ENCODE peak calls at places on chromosomes 12 and 14, in six cellular contexts. One of them, this sample, is unnamed. For H3K9me3 and H3K4me1, the result is how much of the 10 kb centered on the place peaks cover.

GRCh38 chr12:5562581-5562980 is 130.7 kb downstream of the NTF3 start:
- DNase-seq in heart left ventricle: no peak
- DNase-seq in thyroid gland: no peak
- DNase-seq in left ventricle myocardium inferior: no peak
- DNase-seq in pancreas: no peak
- DNase-seq in heart right ventricle: no peak
- DNase-seq in this sample: no peak

GRCh38 chr12:116916714-116917114 is 6.0 kb downstream of the FBXW8 start:
- DNase-seq in pancreas: no peak
- DNase-seq in left ventricle myocardium inferior: no peak
- DNase-seq in thyroid gland: peak
- DNase-seq in heart right ventricle: peak
- DNase-seq in heart left ventricle: peak
- DNase-seq in this sample: no peak

GRCh38 chr14:93041002-93041401 is 74.7 kb downstream of the ITPK1 start:
- DNase-seq in thyroid gland: no peak
- DNase-seq in left ventricle myocardium inferior: no peak
- DNase-seq in heart right ventricle: no peak
- DNase-seq in heart left ventricle: no peak
- DNase-seq in pancreas: no peak
- DNase-seq in this sample: no peak

GRCh38 chr12:31118831-31119530 is 45.3 kb downstream of the DDX11 start:
- DNase-seq in heart left ventricle: no peak
- DNase-seq in thyroid gland: peak
- DNase-seq in pancreas: no peak
- DNase-seq in heart right ventricle: no peak
- DNase-seq in left ventricle myocardium inferior: no peak
- DNase-seq in this sample: no peak

GRCh38 chr14:84493779-84494178 is 1036.2 kb upstream of the FLRT2 start:
- DNase-seq in heart left ventricle: no peak
- DNase-seq in thyroid gland: no peak
- DNase-seq in left ventricle myocardium inferior: no peak
- DNase-seq in heart right ventricle: no peak
- DNase-seq in pancreas: no peak
- DNase-seq in this sample: no peak

GRCh38 chr12:6273931-6274687 is 36.4 kb upstream of the PLEKHG6 start:
- DNase-seq in thyroid gland: no peak
- DNase-seq in pancreas: no peak
- DNase-seq in heart right ventricle: peak
- DNase-seq in left ventricle myocardium inferior: no peak
- DNase-seq in heart left ventricle: peak
- DNase-seq in this sample: no peak

GRCh38 chr12:51846911-51847829 is 1.3 kb downstream of the FIGNL2 start:
- DNase-seq in heart left ventricle: peak
- DNase-seq in thyroid gland: peak
- DNase-seq in pancreas: no peak
- DNase-seq in left ventricle myocardium inferior: peak
- DNase-seq in heart right ventricle: peak
- DNase-seq in this sample: peak

GRCh38 chr14:49946320-49947141 is 53.6 kb downstream of the ARF6 start:
- DNase-seq in left ventricle myocardium inferior: no peak
- DNase-seq in heart left ventricle: peak
- DNase-seq in pancreas: no peak
- DNase-seq in heart right ventricle: peak
- DNase-seq in thyroid gland: no peak
- DNase-seq in this sample: no peak

GRCh38 chr14:90554341-90554740 is 157.5 kb downstream of the CALM1 start:
- DNase-seq in heart left ventricle: no peak
- DNase-seq in pancreas: no peak
- DNase-seq in heart right ventricle: no peak
- DNase-seq in thyroid gland: peak
- DNase-seq in left ventricle myocardium inferior: peak
- DNase-seq in this sample: no peak

GRCh38 chr12:33253123-33253522 is 186.5 kb downstream of the SYT10 start:
- DNase-seq in heart right ventricle: no peak
- DNase-seq in thyroid gland: no peak
- DNase-seq in pancreas: no peak
- DNase-seq in heart left ventricle: no peak
- DNase-seq in left ventricle myocardium inferior: no peak
- DNase-seq in this sample: no peak

GRCh38 chr14:52835122-52835903 is 43.9 kb upstream of the GNPNAT1 start:
- DNase-seq in thyroid gland: no peak
- DNase-seq in heart left ventricle: no peak
- DNase-seq in heart right ventricle: no peak
- DNase-seq in left ventricle myocardium inferior: no peak
- DNase-seq in pancreas: no peak
- DNase-seq in this sample: no peak

GRCh38 chr12:61546296-61546695 is 713.9 kb upstream of the USP15 start:
- DNase-seq in left ventricle myocardium inferior: no peak
- DNase-seq in thyroid gland: no peak
- DNase-seq in pancreas: no peak
- DNase-seq in heart left ventricle: no peak
- DNase-seq in heart right ventricle: no peak
- DNase-seq in this sample: no peak

GRCh38 chr12:34208331-34209258 is 186.3 kb downstream of the ALG10 start:
- DNase-seq in thyroid gland: no peak
- DNase-seq in heart right ventricle: no peak
- DNase-seq in heart left ventricle: no peak
- DNase-seq in left ventricle myocardium inferior: no peak
- DNase-seq in pancreas: no peak
- DNase-seq in this sample: no peak

GRCh38 chr14:63478437-63478852 is 64.7 kb downstream of the PPP2R5E start:
- DNase-seq in heart right ventricle: no peak
- DNase-seq in heart left ventricle: no peak
- DNase-seq in thyroid gland: no peak
- DNase-seq in left ventricle myocardium inferior: no peak
- DNase-seq in pancreas: no peak
- DNase-seq in this sample: no peak

GRCh38 chr12:64077922-64078321 is 144.2 kb downstream of the KICS2 start:
- DNase-seq in pancreas: no peak
- DNase-seq in left ventricle myocardium inferior: no peak
- DNase-seq in thyroid gland: no peak
- DNase-seq in heart left ventricle: no peak
- DNase-seq in heart right ventricle: no peak
- DNase-seq in this sample: no peak

GRCh38 chr14:67704484-67705089 is 2.9 kb downstream of the RDH12 start:
- DNase-seq in pancreas: peak
- DNase-seq in heart left ventricle: no peak
- DNase-seq in thyroid gland: no peak
- DNase-seq in heart right ventricle: peak
- DNase-seq in left ventricle myocardium inferior: no peak
- DNase-seq in this sample: no peak

GRCh38 chr12:68387338-68387737 is 55.2 kb upstream of the MDM1 start:
- DNase-seq in heart left ventricle: no peak
- DNase-seq in heart right ventricle: no peak
- DNase-seq in pancreas: no peak
- DNase-seq in left ventricle myocardium inferior: no peak
- DNase-seq in thyroid gland: no peak
- DNase-seq in this sample: no peak

GRCh38 chr12:9710584-9711375 is 22.1 kb downstream of the CLECL1 start:
- DNase-seq in pancreas: no peak
- DNase-seq in heart left ventricle: no peak
- DNase-seq in thyroid gland: no peak
- DNase-seq in left ventricle myocardium inferior: no peak
- DNase-seq in heart right ventricle: no peak
- DNase-seq in this sample: no peak

GRCh38 chr14:24439830-24440605 is 2.6 kb downstream of the SDR39U1 start:
- DNase-seq in left ventricle myocardium inferior: no peak
- DNase-seq in heart left ventricle: no peak
- DNase-seq in pancreas: no peak
- DNase-seq in heart right ventricle: peak
- DNase-seq in thyroid gland: no peak
- DNase-seq in this sample: no peak

GRCh38 chr14:102249041-102249440 is 55.9 kb downstream of the MOK start:
- DNase-seq in thyroid gland: no peak
- DNase-seq in heart left ventricle: no peak
- DNase-seq in heart right ventricle: no peak
- DNase-seq in left ventricle myocardium inferior: no peak
- DNase-seq in pancreas: no peak
- DNase-seq in this sample: no peak

GRCh38 chr14:51002406-51002984 is 58.2 kb upstream of the PYGL start:
- DNase-seq in heart left ventricle: no peak
- DNase-seq in thyroid gland: no peak
- DNase-seq in pancreas: no peak
- DNase-seq in left ventricle myocardium inferior: no peak
- DNase-seq in heart right ventricle: no peak
- DNase-seq in this sample: no peak

GRCh38 chr12:13208533-13209278 is 12.2 kb downstream of the EMP1 start:
- DNase-seq in heart left ventricle: no peak
- DNase-seq in heart right ventricle: no peak
- DNase-seq in thyroid gland: no peak
- DNase-seq in pancreas: no peak
- DNase-seq in left ventricle myocardium inferior: no peak
- DNase-seq in this sample: no peak

GRCh38 chr12:132955094-132955932 is 793 bp downstream of the ZNF605 start:
- DNase-seq in pancreas: peak
- DNase-seq in heart left ventricle: no peak
- DNase-seq in heart right ventricle: peak
- DNase-seq in left ventricle myocardium inferior: peak
- DNase-seq in thyroid gland: peak
- DNase-seq in this sample: no peak
- TF ChIP-seq CTCF in pancreas: no peak
- TF ChIP-seq CTCF in heart left ventricle: no peak
- TF ChIP-seq CTCF in heart right ventricle: no peak
- TF ChIP-seq CTCF in left ventricle myocardium inferior: no peak
- TF ChIP-seq CTCF in thyroid gland: no peak
- TF ChIP-seq CTCF in this sample: no peak

DNA sequence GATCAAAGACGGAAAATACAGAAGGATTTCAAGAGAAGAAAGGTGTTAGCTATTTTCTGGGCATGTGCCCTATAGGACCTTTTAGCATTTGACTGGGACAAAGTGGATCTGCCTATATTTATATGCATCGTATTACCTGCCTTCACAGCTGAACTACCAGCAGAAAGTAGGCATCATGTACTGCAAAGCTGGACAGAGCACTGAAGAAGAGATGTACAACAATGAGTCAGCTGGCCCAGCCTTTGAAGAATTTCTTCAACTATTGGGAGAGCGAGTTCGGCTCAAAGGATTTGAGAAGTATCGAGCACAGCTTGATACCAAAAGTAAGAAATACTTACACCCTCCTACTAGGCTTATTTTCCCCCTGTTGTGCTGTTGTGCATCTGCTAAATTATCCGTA is 282.0 kb upstream of the RGS6 start:
- DNase-seq in heart right ventricle: no peak
- DNase-seq in left ventricle myocardium inferior: no peak
- DNase-seq in pancreas: no peak
- DNase-seq in thyroid gland: no peak
- DNase-seq in heart left ventricle: no peak
- DNase-seq in this sample: no peak
- H3K9me3 ChIP-seq in heart right ventricle: under half
- H3K9me3 ChIP-seq in left ventricle myocardium inferior: under half
- H3K9me3 ChIP-seq in pancreas: under half
- H3K9me3 ChIP-seq in thyroid gland: under half
- H3K9me3 ChIP-seq in heart left ventricle: under half
- H3K9me3 ChIP-seq in this sample: under half

GRCh38 chr14:73775339-73776193 is 61.4 kb upstream of the PNMA1 start:
- DNase-seq in heart left ventricle: no peak
- DNase-seq in pancreas: no peak
- DNase-seq in heart right ventricle: no peak
- DNase-seq in thyroid gland: no peak
- DNase-seq in left ventricle myocardium inferior: no peak
- DNase-seq in this sample: no peak

GRCh38 chr14:73774244-73774575 is 60.0 kb upstream of the PNMA1 start:
- DNase-seq in heart right ventricle: no peak
- DNase-seq in thyroid gland: no peak
- DNase-seq in left ventricle myocardium inferior: no peak
- DNase-seq in heart left ventricle: no peak
- DNase-seq in pancreas: no peak
- DNase-seq in this sample: no peak

GRCh38 chr14:73771848-73772705 is 57.9 kb upstream of the PNMA1 start:
- DNase-seq in left ventricle myocardium inferior: no peak
- DNase-seq in thyroid gland: peak
- DNase-seq in pancreas: peak
- DNase-seq in heart right ventricle: peak
- DNase-seq in heart left ventricle: no peak
- DNase-seq in this sample: no peak

GRCh38 chr14:73774671-73775070 is 60.5 kb upstream of the PNMA1 start:
- DNase-seq in heart left ventricle: no peak
- DNase-seq in heart right ventricle: no peak
- DNase-seq in thyroid gland: no peak
- DNase-seq in left ventricle myocardium inferior: no peak
- DNase-seq in pancreas: no peak
- DNase-seq in this sample: no peak

GRCh38 chr14:73773441-73774243 is 59.5 kb upstream of the PNMA1 start:
- DNase-seq in heart left ventricle: no peak
- DNase-seq in thyroid gland: no peak
- DNase-seq in left ventricle myocardium inferior: no peak
- DNase-seq in pancreas: no peak
- DNase-seq in heart right ventricle: no peak
- DNase-seq in this sample: no peak
- H3K4me1 ChIP-seq in heart left ventricle: under half
- H3K4me1 ChIP-seq in thyroid gland: half or more
- H3K4me1 ChIP-seq in left ventricle myocardium inferior: half or more
- H3K4me1 ChIP-seq in pancreas: under half
- H3K4me1 ChIP-seq in heart right ventricle: half or more
- H3K4me1 ChIP-seq in this sample: under half

GRCh38 chr14:70886421-70887206 is 20.6 kb upstream of the PCNX1 start:
- DNase-seq in heart left ventricle: no peak
- DNase-seq in thyroid gland: no peak
- DNase-seq in heart right ventricle: no peak
- DNase-seq in pancreas: no peak
- DNase-seq in left ventricle myocardium inferior: no peak
- DNase-seq in this sample: no peak

GRCh38 chr14:70888681-70889175 is 18.5 kb upstream of the PCNX1 start:
- DNase-seq in heart left ventricle: no peak
- DNase-seq in pancreas: no peak
- DNase-seq in heart right ventricle: no peak
- DNase-seq in thyroid gland: no peak
- DNase-seq in left ventricle myocardium inferior: no peak
- DNase-seq in this sample: no peak

GRCh38 chr14:70889555-70889954 is 17.7 kb upstream of the PCNX1 start:
- DNase-seq in heart left ventricle: no peak
- DNase-seq in thyroid gland: no peak
- DNase-seq in pancreas: no peak
- DNase-seq in heart right ventricle: no peak
- DNase-seq in left ventricle myocardium inferior: no peak
- DNase-seq in this sample: no peak

GRCh38 chr14:70887207-70888150 is 19.8 kb upstream of the PCNX1 start:
- DNase-seq in pancreas: no peak
- DNase-seq in heart right ventricle: no peak
- DNase-seq in heart left ventricle: no peak
- DNase-seq in thyroid gland: peak
- DNase-seq in left ventricle myocardium inferior: no peak
- DNase-seq in this sample: no peak

DNA sequence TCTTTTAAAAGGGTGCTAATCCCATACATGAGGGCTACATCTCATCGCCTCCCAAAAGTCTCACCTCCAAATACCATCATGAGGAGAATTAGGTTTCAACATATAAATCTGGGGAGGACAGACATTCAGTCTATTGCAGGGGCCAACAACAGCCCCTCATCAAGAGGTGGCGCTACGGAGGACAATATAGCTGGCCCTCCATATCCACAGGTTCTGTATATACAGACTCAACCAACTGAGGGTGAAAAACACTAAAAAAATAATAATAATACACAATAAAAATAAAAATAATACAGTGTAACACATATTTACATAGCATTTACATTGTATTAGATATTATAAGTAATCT is 19.1 kb upstream of the PCNX1 start:
- DNase-seq in pancreas: no peak
- DNase-seq in heart left ventricle: no peak
- DNase-seq in left ventricle myocardium inferior: no peak
- DNase-seq in thyroid gland: no peak
- DNase-seq in heart right ventricle: no peak
- DNase-seq in this sample: no peak
- TF ChIP-seq CTCF in pancreas: no peak
- TF ChIP-seq CTCF in heart left ventricle: no peak
- TF ChIP-seq CTCF in left ventricle myocardium inferior: no peak
- TF ChIP-seq CTCF in thyroid gland: no peak
- TF ChIP-seq CTCF in heart right ventricle: no peak
- TF ChIP-seq CTCF in this sample: no peak

This sample was measured in tibial nerve.